ENCODE peak calls at places on chromosomes 2 and 18, in four cellular contexts. S, R, H and K are unnamed samples.

GRCh38 chr2:223811757-223812156 is 25.6 kb downstream of the AP1S3 start:
- DNase-seq in H (no peak), R (no peak), S (no peak), K (no peak)

GRCh38 chr2:9288233-9288632 is 81.6 kb downstream of the ASAP2 start:
- DNase-seq in H (peak), S (no peak), R (peak), K (peak)

GRCh38 chr2:161427413-161428239 is 11.5 kb downstream of the TBR1 start:
- DNase-seq in S (no peak), H (no peak), R (no peak), K (no peak)

GRCh38 chr2:70767094-70767698 is 804 bp downstream of the ADD2 start:
- DNase-seq in H (no peak), S (no peak), R (no peak), K (no peak)

GRCh38 chr18:60506682-60507081 is 134.1 kb upstream of the MC4R start:
- DNase-seq in H (no peak), S (no peak), R (no peak), K (no peak)

GRCh38 chr2:41910126-41910525 is 137.7 kb upstream of the PKDCC start:
- DNase-seq in S (no peak), H (no peak), R (peak), K (no peak)

GRCh38 chr2:218033208-218033589 is 30.4 kb upstream of the TNS1 start:
- DNase-seq in H (no peak), S (no peak), R (no peak), K (no peak)

GRCh38 chr18:41767960-41768359 is 187.1 kb upstream of the PIK3C3 start:
- DNase-seq in H (no peak), R (peak), S (no peak), K (peak)

GRCh38 chr18:9513971-9514512 is 38.7 kb downstream of the RALBP1 start:
- DNase-seq in R (peak), S (no peak), H (no peak), K (peak)

GRCh38 chr2:88184762-88185161 is 14.6 kb downstream of the THNSL2 start:
- DNase-seq in H (no peak), S (no peak), R (no peak), K (no peak)